ENCODE peak calls at places on chromosomes 11 and 22, in five cellular contexts. Z is CD4-positive, alpha-beta memory T cell; O is Karpas-422; J is endodermal cell; Y is CD8-positive, alpha-beta T cell. S is an unnamed sample.

GRCh38 chr11:131038597-131038996 is 122.3 kb upstream of the SNX19 start:
- DNase-seq in O (peak; percentile 62), Y (no peak), J (peak; percentile 67), Z (no peak), S (no peak)

GRCh38 chr11:58318532-58318931 is 40.3 kb downstream of the OR5B17 start:
- DNase-seq in Y (no peak), Z (no peak), J (no peak), O (no peak), S (no peak)

GRCh38 chr11:67349927-67350465 is 3.4 kb downstream of the POLD4 start:
- DNase-seq in Y (no peak), J (no peak), O (peak; percentile 73), Z (no peak), S (no peak)

GRCh38 chr22:31103899-31104694 is 3.3 kb downstream of the SELENOM start:
- DNase-seq in Y (no peak), O (no peak), Z (no peak), J (no peak), S (no peak)

GRCh38 chr11:66056541-66056940 is 4.4 kb downstream of the SF3B2 start:
- DNase-seq in O (no peak), J (no peak), Y (no peak), Z (no peak), S (no peak)

GRCh38 chr11:65743928-65744698 is 23.5 kb upstream of the RNASEH2C start:
- DNase-seq in O (peak; percentile 61), J (peak; percentile 82), Y (no peak), Z (no peak), S (no peak)

GRCh38 chr11:60873533-60873932 is 6.2 kb downstream of the ZP1 start:
- DNase-seq in Z (no peak), Y (no peak), J (no peak), O (no peak), S (no peak)

GRCh38 chr11:132588366-132588765 is 943.9 kb downstream of the OPCML start:
- DNase-seq in Y (no peak), J (no peak), Z (no peak), O (no peak), S (no peak)

GRCh38 chr11:72263363-72263762 is 19.4 kb upstream of the PHOX2A start:
- DNase-seq in Y (no peak), Z (no peak), O (no peak), J (no peak), S (no peak)

GRCh38 chr22:49514656-49515055 is 313.0 kb downstream of the BRD1 start:
- DNase-seq in Z (no peak), O (peak; percentile 92), Y (no peak), J (peak; percentile 34), S (no peak)

GRCh38 chr11:9740202-9740881 is 76.5 kb downstream of the SWAP70 start:
- DNase-seq in J (no peak), O (no peak), Z (no peak), Y (no peak), S (no peak)

GRCh38 chr11:17543041-17543440 is 1.2 kb downstream of the USH1C start:
- DNase-seq in O (no peak), Z (no peak), Y (no peak), J (no peak), S (no peak)

GRCh38 chr11:12889243-12889642 is 119.9 kb upstream of the RASSF10 start:
- DNase-seq in O (no peak), J (no peak), Y (no peak), Z (no peak), S (no peak)

GRCh38 chr11:96070453-96070852 is 146.5 kb upstream of the MTMR2 start:
- DNase-seq in O (no peak), Z (no peak), J (no peak), Y (no peak), S (no peak)

GRCh38 chr11:94147433-94147845 is 18.8 kb downstream of the PANX1 start:
- DNase-seq in O (no peak), J (no peak), Y (no peak), Z (no peak), S (no peak)

GRCh38 chr22:37260939-37261338 is 16.9 kb upstream of the RAC2 start:
- DNase-seq in Y (peak; percentile 65), J (peak; percentile 88), Z (peak; percentile 70), O (peak; percentile 88), S (peak; percentile 50)

GRCh38 chr11:61914471-61915171 is 2.7 kb downstream of the RAB3IL1 start:
- DNase-seq in O (no peak), Y (no peak), Z (no peak), J (no peak), S (no peak)

GRCh38 chr11:57787920-57788716 is 26.5 kb downstream of the CTNND1 start:
- DNase-seq in J (peak; percentile 65), O (no peak), Z (no peak), Y (no peak), S (no peak)

GRCh38 chr11:128607819-128608218 is 20.5 kb upstream of the ETS1 start:
- DNase-seq in O (no peak), J (peak; percentile 46), Y (no peak), Z (no peak), S (no peak)

GRCh38 chr11:94840209-94840608 is 72.1 kb downstream of the AMOTL1 start:
- DNase-seq in Y (no peak), J (no peak), Z (no peak), O (no peak), S (no peak)

GRCh38 chr11:75873417-75874148 is 58.6 kb downstream of the UVRAG start:
- DNase-seq in J (peak; percentile 51), O (peak; percentile 78), Y (no peak), Z (no peak), S (no peak)

DNA sequence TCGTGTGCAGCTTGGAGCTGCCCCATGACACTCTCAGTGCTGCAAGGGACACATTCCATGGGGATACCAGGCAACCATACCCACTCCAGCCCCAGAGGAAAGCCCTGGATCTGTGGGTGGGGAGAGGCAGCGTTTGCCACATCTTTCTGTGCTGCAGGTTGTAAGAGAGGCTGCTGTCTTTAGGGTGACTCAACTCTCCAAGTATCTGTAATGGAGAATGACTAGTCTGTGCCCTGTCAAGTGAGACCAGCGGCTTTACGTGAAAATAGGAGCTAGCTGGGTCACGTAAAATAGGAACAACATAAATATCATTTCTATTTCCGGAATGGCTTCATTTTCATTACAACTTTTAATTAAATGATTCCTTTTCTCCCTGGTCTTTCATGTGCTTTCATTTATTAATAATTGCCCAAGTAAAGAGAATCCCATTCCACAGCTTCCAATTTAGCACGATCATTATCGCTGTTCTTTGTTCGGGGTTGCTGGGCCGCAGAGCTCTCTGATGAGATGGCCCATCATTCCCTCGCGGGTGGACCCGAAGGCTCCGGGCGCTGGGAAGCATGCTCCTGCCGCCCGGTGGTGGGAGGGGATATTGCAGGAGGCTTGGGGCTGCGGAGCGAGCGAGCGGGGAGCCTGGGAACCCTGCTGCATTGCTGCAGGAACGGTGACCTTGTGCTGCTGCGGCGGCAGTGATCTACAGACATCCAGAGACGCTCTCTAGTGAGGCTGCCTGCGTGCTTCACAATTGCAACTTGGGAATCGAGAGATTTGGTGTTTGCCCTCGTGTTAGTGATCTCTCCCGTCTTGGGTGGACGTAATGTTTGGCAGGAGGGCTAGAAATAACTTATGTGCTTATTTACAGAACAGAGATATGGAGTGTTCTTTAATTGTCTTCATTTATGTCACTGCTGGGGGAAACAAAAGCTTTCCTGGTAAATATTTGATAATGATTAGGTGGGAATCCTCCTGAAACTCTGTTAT is 10.6 kb downstream of the SLC6A5 start:
- DNase-seq in O (peak; percentile 93), J (peak; percentile 98), Y (peak; percentile 40), Z (no peak), S (no peak)
- H3K27me3 ChIP-seq in O (no peaks in the 10 kb centered on the region), J (peaks cover 45% of the 10 kb centered on the region), Y (peaks cover 14% of the 10 kb centered on the region), Z (peaks cover 28% of the 10 kb centered on the region), S (peaks cover 25% of the 10 kb centered on the region)

DNA sequence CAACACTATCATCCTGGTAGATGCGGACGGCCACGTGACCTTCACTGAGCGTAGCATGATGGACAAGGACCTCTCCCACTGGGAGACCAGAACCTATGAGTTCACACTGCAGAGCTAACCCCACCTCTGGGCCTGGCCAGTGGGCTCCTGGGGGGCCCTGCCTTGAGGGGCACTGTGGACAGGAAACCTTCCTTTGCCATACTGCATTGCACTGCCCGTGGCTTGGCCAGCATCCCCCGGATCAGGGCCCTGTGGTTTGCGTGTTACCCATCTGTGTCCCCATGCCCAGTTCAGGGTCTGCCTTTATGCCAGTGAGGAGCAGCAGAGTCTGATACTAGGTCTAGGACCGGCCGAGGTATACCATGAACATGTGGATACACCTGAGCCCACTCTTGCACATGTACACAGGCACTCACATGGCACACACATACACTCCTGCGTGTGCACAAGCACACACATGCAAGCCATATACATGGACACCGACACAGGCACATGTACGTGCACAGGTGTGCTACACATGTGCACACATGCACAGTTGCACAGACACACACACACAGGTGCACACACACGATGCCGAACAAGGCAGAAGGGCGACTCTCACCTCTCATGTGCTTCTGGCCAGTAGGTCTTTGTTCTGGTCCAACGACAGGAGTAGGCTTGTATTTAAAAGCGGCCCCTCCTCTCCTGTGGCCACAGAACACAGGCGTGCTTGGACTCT is 15.3 kb upstream of the DGCR8 start:
- DNase-seq in O (no peak), J (no peak), Y (no peak), Z (no peak), S (no peak)
- H3K27me3 ChIP-seq in O (no peaks in the 10 kb centered on the region), J (no peaks in the 10 kb centered on the region), Y (no peaks in the 10 kb centered on the region), Z (no peaks in the 10 kb centered on the region), S (no peaks in the 10 kb centered on the region)

DNA sequence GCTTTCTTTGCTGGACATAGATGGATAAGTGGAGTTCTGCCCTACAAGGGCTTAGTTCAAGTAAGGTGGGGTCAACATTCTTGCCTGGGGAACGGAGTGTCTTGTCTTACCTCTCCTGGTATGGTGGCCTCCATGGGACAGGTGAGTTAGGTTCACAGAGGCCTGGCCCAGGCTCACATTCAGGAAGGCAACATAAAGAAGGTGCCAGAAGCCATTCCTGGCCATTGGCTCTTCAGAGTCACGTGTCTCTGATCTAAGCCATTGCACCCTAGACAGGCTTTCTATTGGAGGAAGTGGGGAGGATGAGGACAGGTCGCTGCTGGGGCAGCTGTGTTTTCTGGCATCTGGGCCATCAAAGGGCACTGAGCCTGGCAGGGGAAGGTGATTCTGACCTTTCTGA is 14.8 kb downstream of the LMO2 start:
- DNase-seq in Y (no peak), Z (no peak), O (peak; percentile 61), J (no peak), S (no peak)
- H3K27me3 ChIP-seq in Y (no peaks in the 10 kb centered on the region), Z (no peaks in the 10 kb centered on the region), O (no peaks in the 10 kb centered on the region), J (peaks cover 54% of the 10 kb centered on the region), S (no peaks in the 10 kb centered on the region)

GRCh38 chr22:35548762-35549106 is 8.1 kb downstream of the RASD2 start:
- DNase-seq in J (no peak), Y (no peak), O (no peak), Z (no peak), S (no peak)
- H3K27me3 ChIP-seq in J (peaks cover 21% of the 10 kb centered on the region), Y (no peaks in the 10 kb centered on the region), O (no peaks in the 10 kb centered on the region), Z (no peaks in the 10 kb centered on the region), S (peaks cover 4% of the 10 kb centered on the region)

DNA sequence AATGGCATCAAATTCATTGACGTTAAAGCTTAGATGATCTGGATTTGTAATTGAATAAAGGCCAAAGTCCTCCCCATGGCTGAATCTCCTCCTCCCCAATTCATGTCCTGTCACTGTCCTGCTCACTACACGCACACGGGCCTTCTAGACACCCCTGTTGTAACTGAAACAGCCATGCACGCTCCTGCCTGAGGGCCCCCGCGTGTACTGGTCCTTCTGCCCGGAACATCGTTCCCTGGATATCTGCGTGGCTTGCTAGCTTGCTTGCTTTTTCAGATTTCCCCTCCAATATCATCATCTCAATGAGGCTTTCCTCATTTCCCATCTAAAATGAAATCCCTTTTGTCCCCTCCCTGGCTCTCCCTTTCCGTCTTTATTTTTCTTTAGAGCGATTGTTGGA is 15.3 kb downstream of the PKNOX2 start:
- DNase-seq in Y (no peak), O (no peak), J (no peak), Z (no peak), S (no peak)
- H3K27me3 ChIP-seq in Y (no peaks in the 10 kb centered on the region), O (no peaks in the 10 kb centered on the region), J (no peaks in the 10 kb centered on the region), Z (no peaks in the 10 kb centered on the region), S (no peaks in the 10 kb centered on the region)

S was measured in effector memory CD4-positive, alpha-beta T cell.